ENCODE peak calls at places on chromosomes 2 and 18, in six cellular contexts. A is ELF-1; K is T-helper 17 cell; G is mesothelial cell of epicardium; W is activated CD4-positive, alpha-beta T cell treated with anti-CD3 and anti-CD28 coated beads, Interleukin-2, amount 10 ng/mL, durations not matched to agents 7 days and 5 days; H is mesendoderm. Q is an unnamed sample.

GRCh38 chr2:5076599-5076998 is 615.6 kb upstream of the SOX11 start:
- DNase-seq in A (peak; percentile 30), K (no peak), G (no peak), W (no peak), H (peak; percentile 86), Q (no peak)

GRCh38 chr18:37322497-37323035 is 243.0 kb downstream of the CELF4 start:
- DNase-seq in A (peak; percentile 71), K (no peak), G (peak; percentile 50), W (peak; percentile 12), H (peak; percentile 63), Q (peak; percentile 19)

GRCh38 chr18:31978616-31979015 is 35.7 kb upstream of the TRAPPC8 start:
- DNase-seq in A (no peak), K (no peak), G (no peak), W (no peak), H (peak; percentile 35), Q (no peak)

GRCh38 chr2:157771234-157771633 is 104.9 kb downstream of the ACVR1 start:
- DNase-seq in A (no peak), K (no peak), G (no peak), W (no peak), H (peak; percentile 77), Q (no peak)

GRCh38 chr2:43276962-43277383 is 50.6 kb upstream of the ZFP36L2 start:
- DNase-seq in A (no peak), K (no peak), G (no peak), W (no peak), H (peak; percentile 19), Q (no peak)

GRCh38 chr18:62979172-62979571 is 263.8 kb downstream of the PHLPP1 start:
- DNase-seq in A (no peak), K (no peak), G (no peak), W (no peak), H (no peak), Q (peak; percentile 85)

GRCh38 chr2:238004077-238004830 is 37.4 kb downstream of the UBE2F start:
- DNase-seq in A (no peak), K (no peak), G (no peak), W (no peak), H (no peak), Q (no peak)

GRCh38 chr2:189143930-189144329 is 35.6 kb downstream of the COL5A2 start:
- DNase-seq in A (no peak), K (no peak), G (no peak), W (no peak), H (no peak), Q (no peak)

GRCh38 chr2:52260904-52261303 is 1229.0 kb upstream of the NRXN1 start:
- DNase-seq in A (no peak), K (no peak), G (no peak), W (no peak), H (no peak), Q (no peak)

GRCh38 chr2:149744845-149745244 is 157.3 kb upstream of the MMADHC start:
- DNase-seq in A (no peak), K (no peak), G (no peak), W (no peak), H (no peak), Q (no peak)

GRCh38 chr2:231934441-231935206 is 8.4 kb upstream of the NPPC start:
- DNase-seq in A (no peak), K (no peak), G (peak; percentile 33), W (no peak), H (no peak), Q (no peak)

Q was measured in hippocampal formation.